ENCODE peak calls at places on chromosomes 7 and 10, in nine cellular contexts. Q is stimulated activated CD4-positive, alpha-beta T cell treated with anti-CD3 and anti-CD28 coated beads, Interleukin-1b, Interleukin-23, amount 100 ng/mL, for 24 hours; E is ELR; D is A549; F is HuH-7.5; Z is ecto neural progenitor cell; B is activated CD8-positive, alpha-beta memory T cell treated with anti-CD3 and anti-CD28 coated beads for 24 hours; G is immature natural killer cell; U is astrocyte of the spinal cord. R is an unnamed sample.

GRCh38 chr10:72738476-72738875 is 46.5 kb downstream of the MCU start:
- DNase-seq in D (no peak), U (no peak), B (no peak), E (no peak), G (no peak), Q (no peak), Z (no peak), F (no peak), R (no peak)

GRCh38 chr10:54065106-54065505 is 735.9 kb downstream of the PCDH15 start:
- DNase-seq in F (no peak), E (no peak), B (no peak), U (no peak), D (no peak), Q (no peak), Z (no peak), G (no peak), R (no peak)

GRCh38 chr10:19332304-19332703 is 283.7 kb downstream of the MALRD1 start:
- DNase-seq in Q (no peak), D (no peak), Z (no peak), B (no peak), E (no peak), G (no peak), F (no peak), U (no peak), R (no peak)

GRCh38 chr7:34260282-34260681 is 354.9 kb downstream of the BMPER start:
- DNase-seq in Q (no peak), E (peak; percentile 97), U (peak; percentile 92), G (no peak), Z (no peak), D (peak; percentile 62), B (no peak), F (no peak), R (peak; percentile 72)

GRCh38 chr7:141262101-141262819 is 188.4 kb downstream of the TMEM178B start:
- DNase-seq in Z (no peak), G (no peak), D (no peak), Q (no peak), F (no peak), E (peak; percentile 11), U (peak; percentile 22), B (no peak), R (no peak)

GRCh38 chr7:102450242-102450641 is 14.4 kb downstream of the ALKBH4 start:
- DNase-seq in Q (no peak), Z (no peak), U (no peak), B (peak; percentile 73), G (peak; percentile 42), F (no peak), D (no peak), E (peak; percentile 26), R (peak; percentile 51)

GRCh38 chr7:143322646-143323343 is 6.9 kb downstream of the CLCN1 start:
- DNase-seq in U (no peak), B (no peak), G (no peak), F (no peak), E (no peak), Z (no peak), D (no peak), Q (no peak), R (no peak)

GRCh38 chr7:8228068-8228467 is 33.9 kb downstream of the ICA1 start:
- DNase-seq in E (no peak), D (no peak), F (no peak), U (no peak), Z (no peak), G (no peak), B (no peak), Q (no peak), R (no peak)

GRCh38 chr10:89393898-89394297 is 1.5 kb downstream of the IFIT1 start:
- DNase-seq in Z (no peak), Q (no peak), D (no peak), E (no peak), G (no peak), B (no peak), U (no peak), F (no peak), R (peak; percentile 45)

GRCh38 chr10:86632009-86632800 is 22.1 kb upstream of the OPN4 start:
- DNase-seq in U (no peak), D (no peak), E (no peak), F (peak; percentile 56), Z (peak; percentile 85), G (no peak), Q (no peak), B (no peak), R (no peak)

GRCh38 chr10:123354521-123354920 is 200.3 kb downstream of the BUB3 start:
- DNase-seq in Z (no peak), G (no peak), Q (no peak), E (no peak), D (no peak), U (no peak), B (no peak), F (no peak), R (no peak)

GRCh38 chr10:99920486-99920885 is 89.3 kb downstream of the DNMBP start:
- DNase-seq in E (no peak), G (no peak), Q (no peak), B (no peak), D (no peak), F (no peak), U (no peak), Z (no peak), R (no peak)

GRCh38 chr10:106872176-106872575 is 292.3 kb downstream of the SORCS1 start:
- DNase-seq in G (no peak), Q (no peak), B (no peak), Z (no peak), D (no peak), U (no peak), F (no peak), E (no peak), R (no peak)

GRCh38 chr10:69217119-69217754 is 2.9 kb upstream of the HKDC1 start:
- DNase-seq in Q (no peak), U (peak; percentile 77), Z (no peak), F (no peak), G (no peak), B (peak; percentile 35), E (peak; percentile 91), D (peak; percentile 43), R (peak; percentile 68)

GRCh38 chr10:32332299-32332750 is 14.6 kb downstream of the EPC1 start:
- DNase-seq in F (no peak), Z (no peak), U (no peak), Q (peak; percentile 52), B (peak; percentile 79), D (no peak), E (no peak), G (peak; percentile 83), R (peak; percentile 70)

GRCh38 chr10:90665905-90666662 is 191.8 kb downstream of the HTR7 start:
- DNase-seq in Z (no peak), F (no peak), D (no peak), B (no peak), E (no peak), Q (no peak), U (no peak), G (no peak), R (peak; percentile 34)

GRCh38 chr7:134605978-134606923 is 40.4 kb upstream of the BPGM start:
- DNase-seq in Q (peak; percentile 35), B (peak; percentile 75), E (peak; percentile 67), F (peak; percentile 21), Z (peak; percentile 57), D (peak; percentile 62), U (peak; percentile 59), G (peak; percentile 59), R (peak; percentile 78)

GRCh38 chr7:32564542-32564941 is 69.3 kb downstream of the AVL9 start:
- DNase-seq in G (no peak), B (no peak), U (no peak), D (no peak), F (no peak), Z (no peak), Q (no peak), E (no peak), R (no peak)

GRCh38 chr7:121831320-121831719 is 41.6 kb upstream of the PTPRZ1 start:
- DNase-seq in E (no peak), D (no peak), Z (no peak), F (no peak), Q (no peak), U (peak; percentile 33), B (no peak), G (no peak), R (no peak)

GRCh38 chr7:155533827-155534690 is 12.3 kb downstream of the CNPY1 start:
- DNase-seq in F (peak; percentile 89), Z (peak; percentile 85), Q (no peak), G (peak; percentile 17), E (peak; percentile 28), D (peak; percentile 87), U (no peak), B (peak; percentile 73), R (no peak)

GRCh38 chr7:154212861-154213260 is 160.7 kb downstream of the DPP6 start:
- DNase-seq in E (no peak), Q (no peak), Z (no peak), F (no peak), G (no peak), B (no peak), U (no peak), D (no peak), R (no peak)

GRCh38 chr7:129719980-129720732 is 108.6 kb downstream of the NRF1 start:
- DNase-seq in D (no peak), E (no peak), B (no peak), Q (no peak), Z (no peak), G (no peak), F (peak; percentile 21), U (no peak), R (no peak)

GRCh38 chr10:104253106-104253505 is 1.6 kb upstream of the GSTO1 start:
- DNase-seq in B (no peak), F (peak; percentile 85), Z (no peak), E (no peak), G (no peak), Q (no peak), U (no peak), D (no peak), R (no peak)

GRCh38 chr10:98611432-98611831 is 164.7 kb upstream of the HPS1 start:
- DNase-seq in Z (no peak), G (no peak), E (no peak), U (peak; percentile 1), Q (no peak), D (no peak), F (no peak), B (no peak), R (no peak)

GRCh38 chr10:22649390-22649841 is 65.0 kb downstream of the PIP4K2A start:
- DNase-seq in B (no peak), Q (no peak), F (no peak), Z (no peak), E (no peak), G (no peak), D (no peak), U (no peak), R (no peak)

GRCh38 chr7:104127204-104127603 is 80.6 kb downstream of the ORC5 start:
- DNase-seq in Q (no peak), E (no peak), U (no peak), F (no peak), Z (no peak), B (no peak), D (no peak), G (no peak), R (no peak)

R was measured in PC-3.